ENCODE peak calls at places on chromosomes 2 and 18, in six cellular contexts. F, I, J, Q, Y and Z are unnamed samples.

GRCh38 chr2:20224716-20225293 is at the start of gene SDC1:
- DNase-seq in Q (peak; percentile 52), Y (peak; percentile 76), I (peak; percentile 80), F (peak; percentile 81), J (no peak), Z (peak; percentile 45)

GRCh38 chr18:54210463-54210862 is 14.0 kb downstream of the MBD2 start:
- DNase-seq in Q (no peak), Y (no peak), I (no peak), J (no peak), F (no peak), Z (no peak)

GRCh38 chr2:86695053-86695691 is 24.9 kb upstream of the RMND5A start:
- DNase-seq in J (no peak), Y (no peak), Q (no peak), F (peak; percentile 44), I (peak; percentile 46), Z (peak; percentile 64)

GRCh38 chr2:187500585-187501359 is 52.7 kb upstream of the CALCRL start:
- DNase-seq in Q (no peak), F (no peak), Y (peak; percentile 65), I (no peak), J (no peak), Z (peak; percentile 72)

GRCh38 chr2:3837086-3837485 is 133.7 kb downstream of the DCDC2C start:
- DNase-seq in Q (no peak), I (no peak), Y (no peak), F (no peak), J (no peak), Z (no peak)

GRCh38 chr2:72781500-72781899 is 44.3 kb downstream of the EXOC6B start:
- DNase-seq in J (no peak), Y (no peak), Q (no peak), F (no peak), I (no peak), Z (peak; percentile 23)

GRCh38 chr2:586518-587370 is 90.5 kb downstream of the TMEM18 start:
- DNase-seq in Y (no peak), F (no peak), Q (peak; percentile 21), I (no peak), J (no peak), Z (no peak)

GRCh38 chr2:128306081-128306930 is 12.4 kb downstream of the HS6ST1 start:
- DNase-seq in Y (peak; percentile 46), Q (peak; percentile 68), J (no peak), F (peak; percentile 91), I (peak; percentile 58), Z (peak; percentile 89)

GRCh38 chr18:77023115-77023782 is 109.3 kb downstream of the MBP start:
- DNase-seq in F (no peak), I (no peak), Y (no peak), Q (no peak), J (no peak), Z (no peak)

GRCh38 chr2:58045580-58046334 is 849 bp upstream of the VRK2 start:
- DNase-seq in J (no peak), Q (no peak), I (no peak), Y (no peak), F (no peak), Z (no peak)

GRCh38 chr18:50331691-50332090 is 43.2 kb upstream of the SKA1 start:
- DNase-seq in F (no peak), J (no peak), Q (no peak), Y (no peak), I (no peak), Z (no peak)

GRCh38 chr2:241852981-241853631 is 5.6 kb downstream of the PDCD1 start:
- DNase-seq in F (no peak), Y (no peak), Q (no peak), J (no peak), I (no peak), Z (no peak)

GRCh38 chr18:47247833-47248609 is 3.4 kb downstream of the SKOR2 start:
- DNase-seq in F (no peak), Q (no peak), Y (peak; percentile 45), J (no peak), I (no peak), Z (no peak)

GRCh38 chr18:47246027-47246971 is 5.2 kb downstream of the SKOR2 start:
- DNase-seq in I (no peak), Q (no peak), Y (peak; percentile 51), J (no peak), F (no peak), Z (no peak)

GRCh38 chr18:47248610-47249343 is 2.7 kb downstream of the SKOR2 start:
- DNase-seq in I (no peak), Q (no peak), J (no peak), Y (peak; percentile 76), F (no peak), Z (no peak)

GRCh38 chr18:47249602-47250001 is 1.9 kb downstream of the SKOR2 start:
- DNase-seq in J (no peak), Y (no peak), I (no peak), Q (no peak), F (no peak), Z (no peak)

DNA sequence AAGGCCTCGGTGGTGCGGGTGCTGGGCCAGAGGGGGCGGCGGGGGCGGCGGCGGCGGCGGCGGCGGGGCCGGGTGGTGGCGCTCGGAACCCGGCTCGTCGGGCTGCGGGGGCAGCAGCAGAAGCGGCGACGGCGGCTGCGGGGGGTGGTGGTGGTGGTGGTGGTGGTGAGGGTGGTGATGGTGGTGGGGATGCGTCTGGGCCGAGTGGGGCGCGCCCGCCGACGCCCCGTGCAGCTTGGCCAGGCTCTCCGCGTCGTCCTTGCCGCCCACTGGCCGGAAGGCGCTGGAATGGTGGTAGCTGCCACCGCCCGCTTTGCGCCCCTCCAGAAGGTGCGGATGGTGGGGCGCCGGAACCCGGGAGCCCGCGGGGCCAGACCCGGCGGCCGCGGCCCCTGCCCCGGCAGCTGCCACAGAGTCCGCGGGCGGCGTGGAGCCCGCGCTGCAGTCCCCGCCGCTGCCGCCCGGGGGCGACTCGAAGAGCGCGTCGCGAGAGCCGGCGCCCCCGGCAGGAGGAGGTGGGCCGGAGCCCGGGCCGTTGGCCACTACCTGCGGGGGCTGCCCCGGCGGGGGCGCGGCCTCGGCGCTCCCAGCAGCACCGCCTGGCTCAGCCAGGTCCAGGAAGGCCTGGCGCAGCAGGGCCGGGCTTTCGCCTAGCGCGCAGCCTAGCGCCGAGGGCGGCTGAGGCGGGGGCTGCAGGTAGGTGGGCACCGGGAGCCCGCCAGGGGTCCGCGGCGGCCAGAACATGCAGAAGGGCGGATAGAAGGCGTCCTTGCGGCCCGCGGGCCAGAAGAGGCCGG is 4.2 kb downstream of the SKOR2 start:
- DNase-seq in I (no peak), J (no peak), Y (peak; percentile 71), F (no peak), Q (no peak), Z (no peak)
- TF ChIP-seq CTCF in I (no peak), J (peak; percentile 33), Y (no peak), F (no peak), Q (no peak), Z (no peak)

GRCh38 chr2:43402002-43402401 is 175.6 kb upstream of the ZFP36L2 start:
- DNase-seq in J (no peak), Q (no peak), F (no peak), Y (no peak), I (no peak), Z (no peak)

GRCh38 chr2:43399515-43400245 is 173.3 kb upstream of the ZFP36L2 start:
- DNase-seq in Q (no peak), F (peak; percentile 13), Y (no peak), I (no peak), J (no peak), Z (peak; percentile 38)

GRCh38 chr2:43399098-43399497 is 172.7 kb upstream of the ZFP36L2 start:
- DNase-seq in I (no peak), J (no peak), F (no peak), Y (no peak), Q (no peak), Z (no peak)

GRCh38 chr2:43402452-43402937 is 176.1 kb upstream of the ZFP36L2 start:
- DNase-seq in I (no peak), Q (no peak), Y (no peak), J (no peak), F (no peak), Z (peak; percentile 8)

DNA sequence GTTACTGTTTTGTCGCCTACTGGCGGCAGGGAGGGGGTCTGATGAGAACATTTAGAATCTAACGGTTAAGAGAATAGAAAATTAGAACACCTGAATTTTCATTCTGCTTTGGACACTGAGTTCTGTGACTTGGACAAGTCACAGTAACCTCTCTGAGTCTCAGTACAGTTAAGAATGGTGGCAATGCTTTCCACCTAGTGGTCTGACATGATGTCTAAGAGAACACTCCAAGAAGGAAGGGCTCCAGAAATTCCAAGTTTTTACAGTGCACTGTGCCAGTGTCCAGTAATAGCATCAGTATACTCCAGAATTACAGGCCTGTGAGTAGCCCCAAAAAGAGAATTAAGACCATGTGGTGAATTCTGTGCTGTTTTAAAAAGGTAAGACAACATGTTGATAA is 174.1 kb upstream of the ZFP36L2 start:
- DNase-seq in F (no peak), I (no peak), J (no peak), Q (no peak), Y (no peak), Z (no peak)
- TF ChIP-seq CTCF in F (no peak), I (no peak), J (no peak), Q (peak; percentile 9), Y (no peak), Z (no peak)

GRCh38 chr2:216339456-216340279 is 32.6 kb downstream of the MARCHF4 start:
- DNase-seq in I (peak; percentile 21), Y (peak; percentile 96), J (no peak), F (peak; percentile 29), Q (no peak), Z (peak; percentile 33)
- TF ChIP-seq CTCF in I (no peak), Y (no peak), J (no peak), F (no peak), Q (no peak), Z (no peak)

GRCh38 chr2:60880633-60880987 is 764 bp upstream of the REL start:
- DNase-seq in I (no peak), F (no peak), Q (no peak), J (no peak), Y (no peak), Z (no peak)

GRCh38 chr2:60882971-60883753 is 1.8 kb downstream of the REL start:
- DNase-seq in Y (peak; percentile 17), J (no peak), I (peak; percentile 38), Q (no peak), F (peak; percentile 6), Z (peak; percentile 39)

GRCh38 chr2:60883896-60884295 is 2.5 kb downstream of the REL start:
- DNase-seq in F (no peak), J (no peak), Q (no peak), I (no peak), Y (no peak), Z (no peak)

GRCh38 chr2:60884795-60885194 is 3.4 kb downstream of the REL start:
- DNase-seq in Q (no peak), F (peak; percentile 16), J (no peak), I (no peak), Y (no peak), Z (peak; percentile 42)

DNA sequence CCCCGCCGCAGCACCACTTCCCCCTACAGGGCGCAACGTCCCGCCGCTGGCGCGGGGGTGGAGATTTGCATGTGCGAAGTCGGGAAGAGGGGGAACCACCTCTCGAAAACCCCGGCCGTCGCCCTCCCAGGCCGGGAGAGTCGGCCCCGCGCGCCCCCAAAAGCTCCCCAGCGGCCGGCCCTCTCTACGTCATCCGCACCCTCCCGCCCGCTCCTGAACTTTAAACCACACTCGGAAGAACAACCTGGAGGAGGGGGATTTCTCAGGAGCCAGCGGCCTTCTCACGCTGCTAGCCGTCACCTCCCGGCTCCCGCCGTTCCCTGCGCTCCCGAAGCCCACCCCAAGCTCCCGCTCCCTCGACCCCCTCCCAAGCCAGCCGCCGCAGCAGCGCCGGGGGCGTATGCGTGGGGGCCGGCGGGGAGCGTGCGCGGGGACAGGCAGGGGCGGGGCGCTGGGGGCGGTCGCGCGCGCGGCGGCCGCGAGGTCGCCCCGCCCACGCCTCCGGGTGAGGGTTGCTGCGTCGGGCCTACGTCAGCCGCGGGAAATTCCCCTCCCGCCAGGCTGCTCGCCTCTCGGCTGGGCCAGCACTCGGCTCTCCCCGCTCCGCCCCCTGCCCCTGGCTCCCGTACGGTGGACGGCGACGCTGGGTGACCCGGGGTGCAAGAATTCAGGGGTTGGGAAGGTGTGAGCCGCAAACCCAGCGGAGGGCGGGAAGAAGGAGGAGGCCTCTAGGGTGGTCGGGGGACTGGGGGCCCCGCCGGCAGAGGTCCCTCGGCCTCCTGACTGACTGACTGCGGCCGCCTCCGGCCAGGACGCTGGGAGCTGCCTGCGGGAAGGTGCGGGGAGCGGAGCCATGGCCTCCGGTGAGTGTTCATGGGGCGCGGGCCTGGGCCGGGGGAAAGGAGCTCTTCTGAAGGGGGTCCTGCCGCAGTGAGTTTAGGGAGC is at the start of gene REL:
- DNase-seq in Y (peak; percentile 95), F (peak; percentile 85), J (peak; percentile 86), I (peak; percentile 92), Q (peak; percentile 82), Z (peak; percentile 90)
- TF ChIP-seq CTCF in Y (peak; percentile 12), F (no peak), J (no peak), I (no peak), Q (peak; percentile 28), Z (peak; percentile 11)